ENCODE peak calls at places on chromosomes 7 and 10, in four cellular contexts. One of them, this sample, is unnamed.

GRCh38 chr10:45374451-45375052 is 536 bp downstream of the ALOX5 start:
- DNase-seq in HepG2: no peak
- DNase-seq in GM12892: no peak
- DNase-seq in GM12878: no peak
- DNase-seq in this sample: no peak

GRCh38 chr7:128727239-128727638 is 11.9 kb upstream of the CALU start:
- DNase-seq in GM12892: no peak
- DNase-seq in GM12878: no peak
- DNase-seq in HepG2: no peak
- DNase-seq in this sample: no peak

GRCh38 chr10:71116426-71116825 is 95.9 kb upstream of the UNC5B start:
- DNase-seq in GM12878: no peak
- DNase-seq in HepG2: no peak
- DNase-seq in GM12892: no peak
- DNase-seq in this sample: no peak

GRCh38 chr7:37452346-37452745 is 3.7 kb upstream of the ELMO1 start:
- DNase-seq in HepG2: no peak
- DNase-seq in GM12892: no peak
- DNase-seq in GM12878: no peak
- DNase-seq in this sample: no peak

GRCh38 chr10:6491841-6492609 is 88.1 kb downstream of the PRKCQ start:
- DNase-seq in GM12878: no peak
- DNase-seq in HepG2: no peak
- DNase-seq in GM12892: no peak
- DNase-seq in this sample: no peak

GRCh38 chr10:81215498-81215897 is 659.5 kb upstream of the NRG3 start:
- DNase-seq in GM12878: no peak
- DNase-seq in GM12892: no peak
- DNase-seq in HepG2: no peak
- DNase-seq in this sample: no peak

GRCh38 chr7:33649476-33650441 is 255.6 kb upstream of the BMPER start:
- DNase-seq in GM12878: no peak
- DNase-seq in GM12892: no peak
- DNase-seq in HepG2: no peak
- DNase-seq in this sample: no peak

GRCh38 chr10:115931301-115931700 is 341.7 kb downstream of the GFRA1 start:
- DNase-seq in HepG2: no peak
- DNase-seq in GM12878: no peak
- DNase-seq in GM12892: no peak
- DNase-seq in this sample: no peak

GRCh38 chr10:47311193-47311899 is 10.9 kb upstream of the GDF2 start:
- DNase-seq in GM12878: no peak
- DNase-seq in HepG2: no peak
- DNase-seq in GM12892: no peak
- DNase-seq in this sample: no peak

GRCh38 chr7:422886-423225 is 96.8 kb downstream of the PDGFA start:
- DNase-seq in HepG2: no peak
- DNase-seq in GM12892: no peak
- DNase-seq in GM12878: no peak
- DNase-seq in this sample: no peak

GRCh38 chr10:119330342-119330741 is 123.0 kb downstream of the GRK5 start:
- DNase-seq in HepG2: no peak
- DNase-seq in GM12878: no peak
- DNase-seq in GM12892: no peak
- DNase-seq in this sample: no peak

GRCh38 chr10:125002423-125003145 is 60.7 kb downstream of the ZRANB1 start:
- DNase-seq in HepG2: no peak
- DNase-seq in GM12892: peak
- DNase-seq in GM12878: no peak
- DNase-seq in this sample: peak

GRCh38 chr7:25215694-25216335 is 12.5 kb downstream of the NPVF start:
- DNase-seq in HepG2: no peak
- DNase-seq in GM12878: no peak
- DNase-seq in GM12892: no peak
- DNase-seq in this sample: no peak

GRCh38 chr10:127195571-127196226 is 692 bp downstream of the INSYN2A start:
- DNase-seq in GM12892: no peak
- DNase-seq in GM12878: no peak
- DNase-seq in HepG2: no peak
- DNase-seq in this sample: no peak

GRCh38 chr7:138889566-138889965 is 91.6 kb upstream of the ATP6V0A4 start:
- DNase-seq in GM12878: no peak
- DNase-seq in GM12892: no peak
- DNase-seq in HepG2: peak
- DNase-seq in this sample: no peak

GRCh38 chr7:132423594-132424200 is 152.6 kb downstream of the PLXNA4 start:
- DNase-seq in GM12892: no peak
- DNase-seq in GM12878: no peak
- DNase-seq in HepG2: no peak
- DNase-seq in this sample: no peak

GRCh38 chr10:15342970-15343369 is 28.1 kb downstream of the FAM171A1 start:
- DNase-seq in HepG2: no peak
- DNase-seq in GM12878: no peak
- DNase-seq in GM12892: no peak
- DNase-seq in this sample: no peak

GRCh38 chr7:87628780-87629569 is 777 bp downstream of the RUNDC3B start:
- DNase-seq in GM12892: no peak
- DNase-seq in GM12878: no peak
- DNase-seq in HepG2: peak
- DNase-seq in this sample: no peak

GRCh38 chr7:55133630-55134392 is 115.0 kb downstream of the EGFR start:
- DNase-seq in HepG2: peak
- DNase-seq in GM12878: no peak
- DNase-seq in GM12892: no peak
- DNase-seq in this sample: no peak

GRCh38 chr10:106424981-106425380 is 739.5 kb downstream of the SORCS1 start:
- DNase-seq in GM12878: no peak
- DNase-seq in HepG2: no peak
- DNase-seq in GM12892: no peak
- DNase-seq in this sample: no peak

GRCh38 chr7:44408596-44408995 is 81.9 kb downstream of the NUDCD3 start:
- DNase-seq in GM12892: no peak
- DNase-seq in HepG2: no peak
- DNase-seq in GM12878: no peak
- DNase-seq in this sample: no peak

GRCh38 chr10:78224602-78225001 is 190.9 kb downstream of the RPS24 start:
- DNase-seq in HepG2: no peak
- DNase-seq in GM12878: no peak
- DNase-seq in GM12892: no peak
- DNase-seq in this sample: no peak

GRCh38 chr10:93999401-93999851 is 5.7 kb downstream of the PLCE1 start:
- DNase-seq in GM12892: no peak
- DNase-seq in GM12878: no peak
- DNase-seq in HepG2: no peak
- DNase-seq in this sample: no peak

GRCh38 chr7:98603010-98603777 is 13.9 kb upstream of the NPTX2 start:
- DNase-seq in GM12892: no peak
- DNase-seq in GM12878: no peak
- DNase-seq in HepG2: no peak
- DNase-seq in this sample: no peak

GRCh38 chr7:139560678-139561077 is 37.2 kb downstream of the CLEC2L start:
- DNase-seq in GM12892: no peak
- DNase-seq in HepG2: no peak
- DNase-seq in GM12878: no peak
- DNase-seq in this sample: no peak

GRCh38 chr10:60397792-60398191 is 8.1 kb upstream of the ANK3 start:
- DNase-seq in GM12878: no peak
- DNase-seq in HepG2: no peak
- DNase-seq in GM12892: no peak
- DNase-seq in this sample: no peak

GRCh38 chr7:192035-192649 is at the start of gene FAM20C:
- DNase-seq in HepG2: no peak
- DNase-seq in GM12892: no peak
- DNase-seq in GM12878: no peak
- DNase-seq in this sample: peak

GRCh38 chr7:80410081-80410480 is 101.8 kb downstream of the GNAT3 start:
- DNase-seq in GM12878: no peak
- DNase-seq in HepG2: no peak
- DNase-seq in GM12892: no peak
- DNase-seq in this sample: no peak

GRCh38 chr10:118998183-118998582 is 31.3 kb upstream of the NANOS1 start:
- DNase-seq in GM12892: no peak
- DNase-seq in GM12878: no peak
- DNase-seq in HepG2: no peak
- DNase-seq in this sample: no peak

GRCh38 chr10:101482568-101482967 is 105.5 kb downstream of the POLL start:
- DNase-seq in HepG2: no peak
- DNase-seq in GM12892: no peak
- DNase-seq in GM12878: no peak
- DNase-seq in this sample: no peak

GRCh38 chr10:3786295-3786981 is 1.4 kb upstream of the KLF6 start:
- DNase-seq in GM12878: no peak
- DNase-seq in GM12892: no peak
- DNase-seq in HepG2: peak
- DNase-seq in this sample: no peak

GRCh38 chr10:124745678-124746077 is 1.5 kb upstream of the FAM53B start:
- DNase-seq in HepG2: peak
- DNase-seq in GM12892: no peak
- DNase-seq in GM12878: no peak
- DNase-seq in this sample: no peak

GRCh38 chr10:98096316-98096715 is 38.1 kb upstream of the R3HCC1L start:
- DNase-seq in GM12892: no peak
- DNase-seq in HepG2: no peak
- DNase-seq in GM12878: no peak
- DNase-seq in this sample: no peak

GRCh38 chr10:124328514-124329220 is 90.1 kb downstream of the OAT start:
- DNase-seq in GM12892: no peak
- DNase-seq in HepG2: no peak
- DNase-seq in GM12878: no peak
- DNase-seq in this sample: no peak

GRCh38 chr7:108072116-108072515 is 58.0 kb downstream of the LAMB4 start:
- DNase-seq in GM12892: no peak
- DNase-seq in HepG2: no peak
- DNase-seq in GM12878: no peak
- DNase-seq in this sample: no peak

GRCh38 chr7:42235734-42236133 is 1.3 kb downstream of the GLI3 start:
- DNase-seq in GM12892: no peak
- DNase-seq in GM12878: no peak
- DNase-seq in HepG2: no peak
- DNase-seq in this sample: no peak

GRCh38 chr10:123648595-123648994 is 17.6 kb upstream of the GPR26 start:
- DNase-seq in GM12878: no peak
- DNase-seq in GM12892: no peak
- DNase-seq in HepG2: no peak
- DNase-seq in this sample: no peak

GRCh38 chr10:101744267-101744666 is 31.6 kb downstream of the FGF8 start:
- DNase-seq in HepG2: no peak
- DNase-seq in GM12878: no peak
- DNase-seq in GM12892: no peak
- DNase-seq in this sample: no peak

GRCh38 chr7:156845379-156846101 is 47.4 kb downstream of the LMBR1 start:
- DNase-seq in GM12878: no peak
- DNase-seq in GM12892: no peak
- DNase-seq in HepG2: no peak
- DNase-seq in this sample: no peak

GRCh38 chr7:84354030-84354429 is 159.4 kb upstream of the SEMA3A start:
- DNase-seq in GM12892: no peak
- DNase-seq in GM12878: no peak
- DNase-seq in HepG2: no peak
- DNase-seq in this sample: no peak

GRCh38 chr7:105133358-105133757 is 119.4 kb downstream of the KMT2E start:
- DNase-seq in HepG2: no peak
- DNase-seq in GM12892: no peak
- DNase-seq in GM12878: no peak
- DNase-seq in this sample: no peak

GRCh38 chr7:105137898-105138297 is 123.9 kb downstream of the KMT2E start:
- DNase-seq in GM12878: no peak
- DNase-seq in GM12892: no peak
- DNase-seq in HepG2: no peak
- DNase-seq in this sample: no peak

GRCh38 chr7:105139381-105139780 is 125.4 kb downstream of the KMT2E start:
- DNase-seq in GM12892: no peak
- DNase-seq in GM12878: no peak
- DNase-seq in HepG2: no peak
- DNase-seq in this sample: no peak

GRCh38 chr7:105133986-105134655 is 120.1 kb downstream of the KMT2E start:
- DNase-seq in HepG2: no peak
- DNase-seq in GM12892: no peak
- DNase-seq in GM12878: no peak
- DNase-seq in this sample: no peak

GRCh38 chr7:105136221-105136620 is 122.2 kb downstream of the KMT2E start:
- DNase-seq in HepG2: peak
- DNase-seq in GM12878: no peak
- DNase-seq in GM12892: no peak
- DNase-seq in this sample: no peak
- TF ChIP-seq TAF1 in HepG2: no peak
- TF ChIP-seq TAF1 in GM12878: no peak
- TF ChIP-seq TAF1 in GM12892: no peak
- TF ChIP-seq TAF1 in this sample: no peak

DNA sequence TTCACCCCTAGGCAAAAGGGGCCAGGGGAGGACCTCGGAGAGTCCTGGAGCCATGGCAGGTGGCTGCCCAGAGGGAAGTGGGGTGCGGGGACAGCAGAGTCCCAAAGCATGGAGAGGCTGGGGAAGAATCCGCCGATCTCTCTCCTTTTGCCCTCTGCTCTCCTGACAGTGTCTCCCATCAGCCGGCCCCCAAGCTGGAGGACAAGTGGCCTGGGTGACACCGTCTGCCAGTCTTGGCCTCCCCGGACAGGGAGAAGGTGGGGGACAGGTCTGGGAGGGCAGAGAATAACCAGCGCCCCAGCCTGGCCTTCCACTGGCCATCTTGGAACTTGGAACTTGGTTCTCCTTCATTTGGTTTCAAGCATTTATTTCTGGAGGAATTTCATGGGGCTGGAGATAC is 77.9 kb downstream of the CAMK1D start:
- DNase-seq in GM12892: no peak
- DNase-seq in GM12878: no peak
- DNase-seq in HepG2: no peak
- DNase-seq in this sample: no peak
- TF ChIP-seq TAF1 in GM12892: no peak
- TF ChIP-seq TAF1 in GM12878: no peak
- TF ChIP-seq TAF1 in HepG2: no peak
- TF ChIP-seq TAF1 in this sample: no peak

GRCh38 chr7:73964786-73965185 is 63.2 kb upstream of the ELN start:
- DNase-seq in GM12892: no peak
- DNase-seq in GM12878: no peak
- DNase-seq in HepG2: no peak
- DNase-seq in this sample: no peak
- TF ChIP-seq TAF1 in GM12892: no peak
- TF ChIP-seq TAF1 in GM12878: no peak
- TF ChIP-seq TAF1 in HepG2: no peak
- TF ChIP-seq TAF1 in this sample: no peak

GRCh38 chr10:112548535-112549276 is 101.7 kb downstream of the VTI1A start:
- DNase-seq in GM12878: no peak
- DNase-seq in HepG2: no peak
- DNase-seq in GM12892: no peak
- DNase-seq in this sample: no peak
- TF ChIP-seq TAF1 in GM12878: no peak
- TF ChIP-seq TAF1 in HepG2: no peak
- TF ChIP-seq TAF1 in GM12892: no peak
- TF ChIP-seq TAF1 in this sample: no peak